ENCODE peak calls at places on chromosomes 1 and 21, in six cellular contexts. X is endothelial cell of umbilical vein, U is AG09309, V is colonic mucosa, D is GM10248, T is testis. R is an unnamed sample.

GRCh38 chr1:81377406-81377805 is 423.3 kb upstream of the ADGRL2 start:
- DNase-seq in U (no peak), T (no peak), X (no peak), D (no peak), V (peak; percentile 23), R (no peak)

GRCh38 chr1:23585321-23586022 is 26.2 kb upstream of the ID3 start:
- DNase-seq in D (no peak), T (no peak), X (no peak), U (peak; percentile 97), V (no peak), R (no peak)

GRCh38 chr1:70043806-70044205 is 161.6 kb downstream of the LRRC40 start:
- DNase-seq in V (no peak), U (peak; percentile 28), T (no peak), X (peak; percentile 84), D (no peak), R (no peak)

GRCh38 chr1:94873520-94874351 is 53.2 kb downstream of the CNN3 start:
- DNase-seq in V (no peak), D (no peak), X (no peak), T (peak; percentile 65), U (no peak), R (no peak)

GRCh38 chr21:40049031-40049958 is 182.1 kb downstream of the PCP4 start:
- DNase-seq in U (no peak), T (no peak), X (no peak), V (no peak), D (no peak), R (no peak)

GRCh38 chr1:10704383-10704882 is 92.0 kb downstream of the CASZ1 start:
- DNase-seq in V (no peak), U (no peak), T (no peak), X (no peak), D (no peak), R (no peak)

GRCh38 chr1:155607708-155608107 is 2.3 kb upstream of the MSTO1 start:
- DNase-seq in T (no peak), V (no peak), X (no peak), U (no peak), D (no peak), R (no peak)

GRCh38 chr1:184533915-184534314 is 147.1 kb downstream of the C1orf21 start:
- DNase-seq in T (no peak), X (no peak), V (no peak), U (no peak), D (no peak), R (no peak)

GRCh38 chr1:15246960-15247614 is at the start of gene FHAD1:
- DNase-seq in T (peak; percentile 86), X (peak; percentile 64), D (peak; percentile 75), V (peak; percentile 65), U (no peak), R (peak; percentile 25)

GRCh38 chr1:167764458-167765330 is 42.9 kb downstream of the MPZL1 start:
- DNase-seq in T (no peak), U (no peak), D (no peak), X (no peak), V (no peak), R (no peak)

GRCh38 chr1:40383095-40383487 is 9.6 kb downstream of the SMAP2 start:
- DNase-seq in U (no peak), V (no peak), X (no peak), T (peak; percentile 38), D (no peak), R (no peak)

GRCh38 chr1:40383488-40384412 is 10.2 kb downstream of the SMAP2 start:
- DNase-seq in T (no peak), D (no peak), U (no peak), V (no peak), X (no peak), R (no peak)

GRCh38 chr1:40382110-40382464 is 8.6 kb downstream of the SMAP2 start:
- DNase-seq in U (no peak), V (no peak), T (no peak), X (no peak), D (no peak), R (no peak)

GRCh38 chr1:40381268-40382109 is 8.0 kb downstream of the SMAP2 start:
- DNase-seq in X (no peak), V (no peak), U (no peak), D (no peak), T (no peak), R (no peak)

GRCh38 chr1:40382601-40383000 is 9.1 kb downstream of the SMAP2 start:
- DNase-seq in D (no peak), T (no peak), X (no peak), U (no peak), V (no peak), R (no peak)
- TF ChIP-seq CTCF in D (peak; percentile 13), T (no peak), X (no peak), U (no peak), V (no peak), R (no peak)

DNA sequence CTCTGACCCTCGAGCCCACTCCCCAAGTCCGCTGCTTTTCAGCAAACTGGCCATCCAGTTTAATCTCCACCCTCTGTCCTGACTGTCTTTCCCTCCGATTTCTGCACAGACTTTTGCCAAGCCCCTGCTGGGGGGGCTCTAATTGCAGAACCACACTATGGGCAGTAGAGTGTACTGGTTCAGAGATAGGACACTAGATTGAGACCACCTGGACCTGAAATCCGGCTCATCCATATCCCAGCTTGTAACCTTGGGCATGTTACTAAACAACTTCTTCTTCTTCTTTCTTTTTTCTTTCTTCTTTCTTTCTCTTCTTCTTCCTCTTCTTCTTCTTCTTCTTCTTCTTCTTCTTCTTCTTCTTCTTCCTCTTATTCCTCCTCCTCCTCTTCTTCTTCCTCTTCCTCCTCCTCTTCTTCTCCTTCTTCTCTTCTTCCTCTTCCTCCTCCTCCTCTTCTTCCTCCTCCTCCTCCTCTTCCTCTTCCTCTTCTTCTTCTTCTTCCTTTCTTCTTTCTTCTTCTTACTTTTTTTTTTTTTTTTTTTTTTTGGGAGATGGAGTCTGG is 7.7 kb downstream of the LRRC71 start:
- DNase-seq in T (no peak), U (no peak), D (no peak), V (no peak), X (no peak), R (no peak)
- TF ChIP-seq CTCF in T (no peak), U (no peak), D (no peak), V (peak; percentile 24), X (no peak), R (no peak)

DNA sequence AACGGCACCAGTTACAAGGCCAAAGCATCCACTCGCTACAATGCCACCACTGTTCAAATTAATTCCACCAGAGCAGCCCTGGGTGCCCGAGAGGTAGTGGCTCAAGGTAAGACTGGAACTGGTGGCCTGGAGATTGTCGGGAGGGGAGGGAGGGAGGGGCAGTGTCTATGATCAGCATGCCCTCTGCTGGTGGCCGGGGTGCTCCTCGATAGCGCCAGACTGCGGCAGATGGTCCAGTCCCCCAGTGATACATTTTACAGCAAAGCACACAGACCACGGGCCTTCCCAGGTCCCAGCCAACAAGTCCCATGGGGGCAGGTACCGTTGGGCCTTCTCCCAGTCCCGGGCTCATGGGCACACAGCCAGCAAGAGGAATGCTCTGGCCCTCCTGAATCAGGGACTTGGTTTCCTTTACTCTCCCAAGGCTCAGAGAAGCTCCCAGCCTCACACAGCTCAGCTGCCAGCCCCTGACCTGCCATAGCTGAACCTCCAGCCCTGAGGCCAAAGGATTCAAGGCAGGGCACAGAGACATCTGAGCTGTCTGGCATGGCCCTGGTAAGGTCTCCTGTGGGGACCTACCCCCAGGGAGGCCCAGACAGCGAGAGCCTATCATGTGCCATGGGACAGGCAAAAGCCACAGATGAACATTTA is 15.3 kb downstream of the ACOT7 start:
- DNase-seq in U (no peak), T (no peak), V (no peak), X (no peak), D (no peak), R (no peak)
- TF ChIP-seq CTCF in U (no peak), T (no peak), V (no peak), X (peak; percentile 21), D (no peak), R (no peak)

DNA sequence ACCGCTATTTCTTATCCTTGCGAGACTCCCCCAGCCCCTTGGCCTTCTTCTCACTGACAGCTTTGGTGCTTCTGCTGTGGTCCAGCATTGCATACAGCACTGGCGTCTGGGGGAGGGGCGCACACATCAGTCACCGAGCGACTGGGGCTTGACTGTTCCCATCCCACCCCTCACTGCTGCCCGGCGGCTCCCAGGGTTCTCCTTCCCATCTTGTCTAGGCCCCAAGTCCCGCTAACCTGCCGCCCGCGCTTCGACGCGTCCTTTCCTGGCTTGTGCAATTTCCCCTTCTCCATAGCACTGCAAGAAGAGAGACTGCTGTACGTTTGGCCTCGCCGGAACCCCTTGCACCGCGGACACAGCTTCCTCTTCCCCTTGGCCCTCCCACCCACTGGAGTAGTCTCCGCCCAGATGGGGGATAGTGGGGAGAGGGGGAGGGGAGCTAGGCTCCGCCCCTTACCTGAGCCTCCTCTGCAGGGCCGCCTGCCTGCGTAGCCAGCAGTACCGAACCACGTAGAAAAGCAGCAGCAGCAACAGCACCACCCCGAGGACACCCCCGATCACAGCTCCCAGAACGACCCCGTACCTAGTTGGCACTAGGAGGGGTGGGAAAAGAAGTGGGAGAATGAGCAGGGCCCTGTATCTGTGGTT is 3.8 kb downstream of the MPZ start:
- DNase-seq in X (peak; percentile 64), V (peak; percentile 90), U (no peak), T (peak; percentile 81), D (peak; percentile 89), R (peak; percentile 75)
- TF ChIP-seq CTCF in X (peak; percentile 41), V (no peak), U (no peak), T (no peak), D (peak; percentile 46), R (peak; percentile 59)

DNA sequence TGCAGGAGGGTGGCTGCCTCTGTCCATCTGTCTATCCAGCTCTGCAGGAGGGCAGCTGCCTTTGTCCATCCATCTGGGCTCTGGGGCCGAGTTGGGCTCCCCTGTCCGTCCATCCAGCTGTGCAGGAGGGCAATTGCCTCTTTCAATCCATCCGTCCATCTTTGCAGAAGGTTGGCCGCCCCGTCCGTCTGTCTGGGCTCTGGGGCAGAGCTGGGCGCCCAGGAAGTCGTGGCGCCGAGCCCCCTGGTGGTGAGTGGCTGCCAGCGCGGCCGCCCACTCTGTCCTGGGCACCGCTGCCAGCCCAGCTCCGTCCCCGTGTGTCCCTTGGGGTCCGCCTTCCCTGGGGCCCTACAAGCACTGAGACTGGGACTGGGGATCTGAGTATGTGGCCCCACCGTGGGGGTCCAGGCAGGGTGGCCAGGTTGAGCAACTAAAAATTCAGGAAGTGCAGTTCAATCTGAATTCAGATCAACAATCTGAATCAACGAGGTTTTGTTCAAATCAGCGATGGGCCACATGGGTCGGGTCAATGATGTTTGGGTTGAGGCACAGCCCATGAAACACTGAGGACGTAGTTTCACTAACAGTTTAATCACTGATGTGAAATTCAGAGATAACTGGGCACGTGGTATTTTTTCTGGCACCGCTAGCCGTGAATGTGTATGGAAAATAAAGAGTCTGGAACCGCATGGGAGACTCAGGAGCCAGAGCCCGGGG is 99.1 kb upstream of the ACTRT2 start:
- DNase-seq in T (no peak), D (no peak), X (no peak), U (no peak), V (peak; percentile 22), R (peak; percentile 27)
- TF ChIP-seq CTCF in T (peak; percentile 43), D (no peak), X (no peak), U (peak; percentile 7), V (peak; percentile 74), R (peak; percentile 69)